ENCODE peak calls at places on chromosomes 2 and 18, in eight cellular contexts. Z, C, A, B, U, I, H and M are unnamed samples.

GRCh38 chr2:120228503-120228902 is 5.3 kb upstream of the TMEM185B start:
- DNase-seq in Z (no peak), B (no peak), I (no peak), C (no peak), A (no peak), H (no peak), U (peak; percentile 25), M (peak; percentile 33)

GRCh38 chr2:74457549-74458131 is 598 bp upstream of the WBP1 start:
- DNase-seq in U (peak; percentile 67), Z (peak; percentile 87), B (peak; percentile 81), I (no peak), H (no peak), C (peak; percentile 74), A (peak; percentile 74), M (peak; percentile 90)

GRCh38 chr2:144607899-144608477 is 88.1 kb upstream of the ZEB2 start:
- DNase-seq in Z (no peak), C (peak; percentile 43), A (no peak), U (no peak), I (peak; percentile 50), H (peak; percentile 25), B (peak; percentile 52), M (peak; percentile 11)

GRCh38 chr2:42164046-42164445 is 5.1 kb upstream of the EML4 start:
- DNase-seq in U (no peak), H (no peak), Z (no peak), I (no peak), A (no peak), C (no peak), B (no peak), M (no peak)

GRCh38 chr2:42101641-42102605 is 54.1 kb downstream of the PKDCC start:
- DNase-seq in U (no peak), C (peak; percentile 66), Z (peak; percentile 93), I (peak; percentile 82), A (peak; percentile 67), H (peak; percentile 65), B (peak; percentile 88), M (peak; percentile 94)

GRCh38 chr2:112793449-112793978 is 9.2 kb upstream of the IL1A start:
- DNase-seq in A (no peak), B (no peak), H (no peak), C (no peak), U (no peak), Z (no peak), I (peak; percentile 74), M (peak; percentile 55)

GRCh38 chr2:17058772-17059402 is 393.3 kb upstream of the CYRIA start:
- DNase-seq in I (no peak), Z (no peak), B (no peak), C (no peak), H (no peak), A (no peak), U (no peak), M (no peak)

GRCh38 chr18:34084635-34085034 is 140.1 kb downstream of the NOL4 start:
- DNase-seq in H (no peak), Z (no peak), I (no peak), A (no peak), U (no peak), C (no peak), B (no peak), M (no peak)

GRCh38 chr18:9103488-9103887 is 989 bp downstream of the NDUFV2 start:
- DNase-seq in B (no peak), A (no peak), Z (no peak), C (no peak), U (no peak), H (no peak), I (peak; percentile 53), M (no peak)

GRCh38 chr2:60544980-60545560 is 8.4 kb downstream of the BCL11A start:
- DNase-seq in A (no peak), Z (no peak), B (no peak), C (peak; percentile 59), I (no peak), U (no peak), H (no peak), M (peak; percentile 40)

GRCh38 chr2:100886054-100886453 is 66.1 kb downstream of the NPAS2 start:
- DNase-seq in I (no peak), U (no peak), H (no peak), C (no peak), B (no peak), Z (no peak), A (no peak), M (no peak)

GRCh38 chr2:240355001-240355891 is 80.2 kb upstream of the GPC1 start:
- DNase-seq in C (peak; percentile 54), I (peak; percentile 42), A (no peak), U (no peak), Z (no peak), H (no peak), B (peak; percentile 28), M (no peak)

GRCh38 chr2:216052420-216052819 is 29.2 kb downstream of the PECR start:
- DNase-seq in U (no peak), C (no peak), I (no peak), A (no peak), B (no peak), H (no peak), Z (no peak), M (no peak)

GRCh38 chr2:164719996-164720941 is 99.0 kb upstream of the GRB14 start:
- DNase-seq in B (no peak), C (no peak), H (no peak), A (no peak), Z (no peak), I (peak; percentile 81), U (no peak), M (no peak)

GRCh38 chr2:215215637-215216036 is 77.2 kb upstream of the ABCA12 start:
- DNase-seq in H (no peak), Z (no peak), I (no peak), A (no peak), B (no peak), C (no peak), U (no peak), M (no peak)

GRCh38 chr2:191500566-191501389 is 177.2 kb upstream of the NABP1 start:
- DNase-seq in I (peak; percentile 9), Z (no peak), C (no peak), H (no peak), A (no peak), B (no peak), U (no peak), M (no peak)

GRCh38 chr18:78271790-78272189 is 707.8 kb upstream of the SALL3 start:
- DNase-seq in U (no peak), B (no peak), I (no peak), A (no peak), H (no peak), Z (no peak), C (no peak), M (no peak)

GRCh38 chr18:48928787-48929186 is 22.0 kb downstream of the SMAD7 start:
- DNase-seq in H (peak; percentile 38), Z (peak; percentile 87), U (peak; percentile 76), B (peak; percentile 88), I (peak; percentile 58), C (peak; percentile 61), A (peak; percentile 75), M (peak; percentile 92)

GRCh38 chr2:29495536-29495935 is 380.3 kb downstream of the CLIP4 start:
- DNase-seq in C (no peak), H (no peak), A (no peak), Z (no peak), I (peak; percentile 22), U (no peak), B (no peak), M (no peak)

GRCh38 chr2:44233450-44234128 is 41.7 kb upstream of the SLC3A1 start:
- DNase-seq in B (no peak), H (no peak), Z (no peak), C (no peak), I (peak; percentile 79), U (no peak), A (no peak), M (no peak)

GRCh38 chr18:44937985-44938384 is 257.3 kb downstream of the SETBP1 start:
- DNase-seq in U (no peak), A (no peak), Z (no peak), B (no peak), I (no peak), C (no peak), H (no peak), M (no peak)
- H3K4me3 ChIP-seq in U (no peak overlapping the region), A (no peak overlapping the region), Z (no peak overlapping the region), B (no peak overlapping the region), I (no peak overlapping the region), C (no peak overlapping the region), H (no peak overlapping the region), M (no peak overlapping the region)

GRCh38 chr18:62324355-62324828 is 718 bp upstream of the TNFRSF11A start:
- DNase-seq in U (no peak), H (no peak), A (no peak), Z (no peak), I (no peak), C (no peak), B (no peak), M (no peak)
- H3K4me3 ChIP-seq in U (no peak overlapping the region), H (peak overlapping the region; percentile 57), A (peak overlapping the region; percentile 54), Z (peak overlapping the region; percentile 33), I (peak overlapping the region; percentile 4), C (peak overlapping the region; percentile 62), B (peak overlapping the region; percentile 41), M (no peak overlapping the region)

GRCh38 chr18:59272971-59273935 is at the start of gene RAX:
- DNase-seq in U (no peak), I (no peak), B (no peak), Z (no peak), H (no peak), C (no peak), A (no peak), M (no peak)
- H3K4me3 ChIP-seq in U (no peak within 1 kb of the TSS), I (peak within 1 kb of the TSS; percentile 11), B (peak within 1 kb of the TSS; percentile 43), Z (peak within 1 kb of the TSS; percentile 16), H (peak within 1 kb of the TSS; percentile 43), C (peak within 1 kb of the TSS; percentile 46), A (peak within 1 kb of the TSS; percentile 33), M (no peak within 1 kb of the TSS)

DNA sequence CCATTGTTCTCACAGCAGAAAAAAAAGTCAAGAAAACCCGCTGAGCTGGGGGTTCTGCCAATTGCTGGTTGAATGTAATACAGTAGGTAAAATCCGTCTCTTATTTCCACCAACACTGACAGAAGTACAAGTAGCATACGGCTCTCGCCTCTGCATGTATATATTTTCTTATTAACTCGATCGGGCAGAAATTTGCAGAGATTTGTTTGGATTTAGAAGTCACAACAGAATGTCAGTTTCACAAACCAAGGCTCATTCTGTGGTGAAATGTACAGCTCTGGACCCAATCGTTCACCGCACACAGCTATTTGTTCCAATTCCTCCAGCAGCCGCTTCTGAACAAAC is 286.8 kb downstream of the TCF4 start:
- DNase-seq in A (no peak), H (no peak), C (no peak), B (no peak), Z (no peak), I (no peak), U (no peak), M (no peak)
- H3K4me3 ChIP-seq in A (no peak overlapping the region), H (peak overlapping the region; percentile 28), C (no peak overlapping the region), B (no peak overlapping the region), Z (no peak overlapping the region), I (no peak overlapping the region), U (no peak overlapping the region), M (peak overlapping the region; percentile 51)

DNA sequence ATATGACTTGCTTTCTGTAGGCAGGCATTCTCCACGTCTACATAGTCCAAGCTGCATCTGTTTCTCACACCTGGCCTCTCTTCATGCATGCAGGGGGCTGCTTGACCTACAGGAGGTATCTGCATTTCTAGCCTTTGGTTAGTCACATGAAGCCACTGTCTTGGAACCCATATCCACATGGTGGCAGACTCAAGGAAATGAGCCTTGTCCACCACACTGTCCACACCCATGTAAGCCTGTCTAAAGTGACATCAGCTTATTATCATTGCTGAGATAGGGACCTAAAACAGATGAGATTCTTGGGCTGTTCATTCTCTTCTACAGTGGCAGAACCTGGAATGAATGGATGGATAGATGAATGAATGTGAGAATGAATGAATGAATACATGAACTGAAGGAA is 160.4 kb downstream of the DOCK10 start:
- DNase-seq in C (no peak), H (no peak), B (no peak), A (no peak), I (peak; percentile 42), Z (no peak), U (no peak), M (no peak)
- H3K4me3 ChIP-seq in C (no peak overlapping the region), H (no peak overlapping the region), B (no peak overlapping the region), A (no peak overlapping the region), I (no peak overlapping the region), Z (no peak overlapping the region), U (no peak overlapping the region), M (no peak overlapping the region)